ENCODE peak calls at places on chromosome 6, in five cellular contexts. One of them, this sample, is unnamed.

GRCh38 chr6:80872194-80872950 is 765.9 kb downstream of the BCKDHB start:
- DNase-seq in GM12865: no peak
- DNase-seq in cardiac muscle cell: no peak
- DNase-seq in CD4-positive, alpha-beta memory T cell: no peak
- DNase-seq in HAP-1: no peak
- DNase-seq in this sample: peak; percentile 26

GRCh38 chr6:136226674-136227377 is 23.3 kb downstream of the MTFR2 start:
- DNase-seq in GM12865: no peak
- DNase-seq in cardiac muscle cell: no peak
- DNase-seq in CD4-positive, alpha-beta memory T cell: no peak
- DNase-seq in HAP-1: no peak
- DNase-seq in this sample: no peak

GRCh38 chr6:113011389-113011788 is 664.3 kb downstream of the RFPL4B start:
- DNase-seq in GM12865: no peak
- DNase-seq in cardiac muscle cell: no peak
- DNase-seq in CD4-positive, alpha-beta memory T cell: no peak
- DNase-seq in HAP-1: no peak
- DNase-seq in this sample: no peak

GRCh38 chr6:29845405-29846006 is 17.9 kb downstream of the HLA-G start:
- DNase-seq in GM12865: peak; percentile 46
- DNase-seq in cardiac muscle cell: no peak
- DNase-seq in CD4-positive, alpha-beta memory T cell: no peak
- DNase-seq in HAP-1: no peak
- DNase-seq in this sample: no peak

GRCh38 chr6:111972714-111973678 is 80.9 kb upstream of the CCN6 start:
- DNase-seq in GM12865: no peak
- DNase-seq in cardiac muscle cell: no peak
- DNase-seq in CD4-positive, alpha-beta memory T cell: peak; percentile 79
- DNase-seq in HAP-1: no peak
- DNase-seq in this sample: peak; percentile 92

GRCh38 chr6:112690497-112691202 is 343.5 kb downstream of the RFPL4B start:
- DNase-seq in GM12865: no peak
- DNase-seq in cardiac muscle cell: no peak
- DNase-seq in CD4-positive, alpha-beta memory T cell: no peak
- DNase-seq in HAP-1: no peak
- DNase-seq in this sample: no peak

GRCh38 chr6:40916816-40917215 is 122.2 kb downstream of the UNC5CL start:
- DNase-seq in GM12865: no peak
- DNase-seq in cardiac muscle cell: no peak
- DNase-seq in CD4-positive, alpha-beta memory T cell: no peak
- DNase-seq in HAP-1: no peak
- DNase-seq in this sample: no peak

GRCh38 chr6:145863988-145864616 is 49.5 kb upstream of the FBXO30 start:
- DNase-seq in GM12865: peak; percentile 43
- DNase-seq in cardiac muscle cell: no peak
- DNase-seq in CD4-positive, alpha-beta memory T cell: no peak
- DNase-seq in HAP-1: no peak
- DNase-seq in this sample: no peak

GRCh38 chr6:81380718-81381338 is 371.7 kb downstream of the TENT5A start:
- DNase-seq in GM12865: no peak
- DNase-seq in cardiac muscle cell: no peak
- DNase-seq in CD4-positive, alpha-beta memory T cell: no peak
- DNase-seq in HAP-1: no peak
- DNase-seq in this sample: no peak

GRCh38 chr6:148932731-148933130 is 185.9 kb downstream of the UST start:
- DNase-seq in GM12865: no peak
- DNase-seq in cardiac muscle cell: no peak
- DNase-seq in CD4-positive, alpha-beta memory T cell: no peak
- DNase-seq in HAP-1: no peak
- DNase-seq in this sample: no peak

GRCh38 chr6:20119446-20119845 is 92.8 kb downstream of the MBOAT1 start:
- DNase-seq in GM12865: no peak
- DNase-seq in cardiac muscle cell: no peak
- DNase-seq in CD4-positive, alpha-beta memory T cell: no peak
- DNase-seq in HAP-1: no peak
- DNase-seq in this sample: no peak

GRCh38 chr6:56534680-56535419 is 107.8 kb downstream of the DST start:
- DNase-seq in GM12865: no peak
- DNase-seq in cardiac muscle cell: no peak
- DNase-seq in CD4-positive, alpha-beta memory T cell: no peak
- DNase-seq in HAP-1: peak; percentile 31
- DNase-seq in this sample: no peak

GRCh38 chr6:38713812-38714211 is 1.3 kb upstream of the DNAH8 start:
- DNase-seq in GM12865: peak; percentile 42
- DNase-seq in cardiac muscle cell: no peak
- DNase-seq in CD4-positive, alpha-beta memory T cell: peak; percentile 40
- DNase-seq in HAP-1: no peak
- DNase-seq in this sample: no peak

GRCh38 chr6:51450248-51450957 is 631.7 kb downstream of the TFAP2B start:
- DNase-seq in GM12865: no peak
- DNase-seq in cardiac muscle cell: no peak
- DNase-seq in CD4-positive, alpha-beta memory T cell: no peak
- DNase-seq in HAP-1: no peak
- DNase-seq in this sample: no peak

GRCh38 chr6:30767944-30768301 is 23.6 kb upstream of the IER3 start:
- DNase-seq in GM12865: no peak
- DNase-seq in cardiac muscle cell: no peak
- DNase-seq in CD4-positive, alpha-beta memory T cell: no peak
- DNase-seq in HAP-1: no peak
- DNase-seq in this sample: no peak

GRCh38 chr6:8904754-8905153 is 469.4 kb upstream of the SLC35B3 start:
- DNase-seq in GM12865: peak; percentile 23
- DNase-seq in cardiac muscle cell: no peak
- DNase-seq in CD4-positive, alpha-beta memory T cell: no peak
- DNase-seq in HAP-1: peak; percentile 37
- DNase-seq in this sample: no peak

GRCh38 chr6:89952696-89953095 is 58.4 kb downstream of the GJA10 start:
- DNase-seq in GM12865: peak; percentile 22
- DNase-seq in cardiac muscle cell: no peak
- DNase-seq in CD4-positive, alpha-beta memory T cell: peak; percentile 83
- DNase-seq in HAP-1: peak; percentile 46
- DNase-seq in this sample: peak; percentile 70

GRCh38 chr6:147724454-147724853 is 216.0 kb downstream of the SAMD5 start:
- DNase-seq in GM12865: no peak
- DNase-seq in cardiac muscle cell: no peak
- DNase-seq in CD4-positive, alpha-beta memory T cell: no peak
- DNase-seq in HAP-1: no peak
- DNase-seq in this sample: no peak

GRCh38 chr6:100472674-100473073 is 8.0 kb upstream of the SIM1 start:
- DNase-seq in GM12865: peak; percentile 78
- DNase-seq in cardiac muscle cell: no peak
- DNase-seq in CD4-positive, alpha-beta memory T cell: no peak
- DNase-seq in HAP-1: no peak
- DNase-seq in this sample: no peak

GRCh38 chr6:1686117-1687098 is 76.7 kb downstream of the FOXC1 start:
- DNase-seq in GM12865: no peak
- DNase-seq in cardiac muscle cell: peak; percentile 27
- DNase-seq in CD4-positive, alpha-beta memory T cell: no peak
- DNase-seq in HAP-1: peak; percentile 62
- DNase-seq in this sample: peak; percentile 88

GRCh38 chr6:90266845-90267621 is 29.6 kb downstream of the BACH2 start:
- DNase-seq in GM12865: no peak
- DNase-seq in cardiac muscle cell: no peak
- DNase-seq in CD4-positive, alpha-beta memory T cell: peak; percentile 42
- DNase-seq in HAP-1: no peak
- DNase-seq in this sample: no peak

GRCh38 chr6:129120856-129121255 is 237.9 kb downstream of the LAMA2 start:
- DNase-seq in GM12865: no peak
- DNase-seq in cardiac muscle cell: no peak
- DNase-seq in CD4-positive, alpha-beta memory T cell: no peak
- DNase-seq in HAP-1: no peak
- DNase-seq in this sample: no peak

GRCh38 chr6:126614642-126615504 is 275.0 kb downstream of the CENPW start:
- DNase-seq in GM12865: peak; percentile 40
- DNase-seq in cardiac muscle cell: no peak
- DNase-seq in CD4-positive, alpha-beta memory T cell: no peak
- DNase-seq in HAP-1: peak; percentile 9
- DNase-seq in this sample: no peak

GRCh38 chr6:151098166-151098565 is 141.6 kb upstream of the AKAP12 start:
- DNase-seq in GM12865: peak; percentile 3
- DNase-seq in cardiac muscle cell: no peak
- DNase-seq in CD4-positive, alpha-beta memory T cell: no peak
- DNase-seq in HAP-1: no peak
- DNase-seq in this sample: no peak

GRCh38 chr6:47283993-47284392 is 25.7 kb downstream of the TNFRSF21 start:
- DNase-seq in GM12865: no peak
- DNase-seq in cardiac muscle cell: no peak
- DNase-seq in CD4-positive, alpha-beta memory T cell: no peak
- DNase-seq in HAP-1: no peak
- DNase-seq in this sample: no peak

GRCh38 chr6:73704260-73704659 is 8.3 kb downstream of the CD109 start:
- DNase-seq in GM12865: peak; percentile 53
- DNase-seq in cardiac muscle cell: no peak
- DNase-seq in CD4-positive, alpha-beta memory T cell: no peak
- DNase-seq in HAP-1: no peak
- DNase-seq in this sample: peak; percentile 98

GRCh38 chr6:37663016-37663810 is 34.5 kb downstream of the MDGA1 start:
- DNase-seq in GM12865: no peak
- DNase-seq in cardiac muscle cell: no peak
- DNase-seq in CD4-positive, alpha-beta memory T cell: no peak
- DNase-seq in HAP-1: no peak
- DNase-seq in this sample: no peak

GRCh38 chr6:157518399-157519250 is 137.6 kb downstream of the ZDHHC14 start:
- DNase-seq in GM12865: no peak
- DNase-seq in cardiac muscle cell: no peak
- DNase-seq in CD4-positive, alpha-beta memory T cell: no peak
- DNase-seq in HAP-1: no peak
- DNase-seq in this sample: no peak

GRCh38 chr6:156867121-156867520 is 89.9 kb downstream of the ARID1B start:
- DNase-seq in GM12865: no peak
- DNase-seq in cardiac muscle cell: no peak
- DNase-seq in CD4-positive, alpha-beta memory T cell: no peak
- DNase-seq in HAP-1: no peak
- DNase-seq in this sample: no peak

GRCh38 chr6:62528894-62529526 is 243.0 kb upstream of the KHDRBS2 start:
- DNase-seq in GM12865: no peak
- DNase-seq in cardiac muscle cell: no peak
- DNase-seq in CD4-positive, alpha-beta memory T cell: no peak
- DNase-seq in HAP-1: no peak
- DNase-seq in this sample: no peak

GRCh38 chr6:44399991-44400390 is 12.5 kb downstream of the CDC5L start:
- DNase-seq in GM12865: no peak
- DNase-seq in cardiac muscle cell: no peak
- DNase-seq in CD4-positive, alpha-beta memory T cell: no peak
- DNase-seq in HAP-1: no peak
- DNase-seq in this sample: no peak

GRCh38 chr6:7107578-7108195 is at the start of gene RREB1:
- DNase-seq in GM12865: peak; percentile 79
- DNase-seq in cardiac muscle cell: peak; percentile 82
- DNase-seq in CD4-positive, alpha-beta memory T cell: peak; percentile 67
- DNase-seq in HAP-1: peak; percentile 73
- DNase-seq in this sample: no peak

GRCh38 chr6:97240222-97240621 is 42.8 kb downstream of the MMS22L start:
- DNase-seq in GM12865: no peak
- DNase-seq in cardiac muscle cell: no peak
- DNase-seq in CD4-positive, alpha-beta memory T cell: no peak
- DNase-seq in HAP-1: no peak
- DNase-seq in this sample: no peak

GRCh38 chr6:36848658-36849441 is 9.6 kb upstream of the CPNE5 start:
- DNase-seq in GM12865: no peak
- DNase-seq in cardiac muscle cell: peak; percentile 87
- DNase-seq in CD4-positive, alpha-beta memory T cell: no peak
- DNase-seq in HAP-1: peak; percentile 82
- DNase-seq in this sample: no peak

GRCh38 chr6:42505377-42505702 is 53.6 kb upstream of the TRERF1 start:
- DNase-seq in GM12865: peak; percentile 61
- DNase-seq in cardiac muscle cell: no peak
- DNase-seq in CD4-positive, alpha-beta memory T cell: no peak
- DNase-seq in HAP-1: no peak
- DNase-seq in this sample: no peak

GRCh38 chr6:53984163-53984562 is 127.1 kb upstream of the MLIP start:
- DNase-seq in GM12865: no peak
- DNase-seq in cardiac muscle cell: no peak
- DNase-seq in CD4-positive, alpha-beta memory T cell: no peak
- DNase-seq in HAP-1: no peak
- DNase-seq in this sample: peak; percentile 91
- H3K4me3 ChIP-seq in GM12865: no peak overlapping the region
- H3K4me3 ChIP-seq in cardiac muscle cell: no peak overlapping the region
- H3K4me3 ChIP-seq in CD4-positive, alpha-beta memory T cell: no peak overlapping the region
- H3K4me3 ChIP-seq in HAP-1: no peak overlapping the region
- H3K4me3 ChIP-seq in this sample: no peak overlapping the region

GRCh38 chr6:170459451-170459850 is 93.7 kb downstream of the PSMB1 start:
- DNase-seq in GM12865: peak; percentile 69
- DNase-seq in cardiac muscle cell: no peak
- DNase-seq in CD4-positive, alpha-beta memory T cell: no peak
- DNase-seq in HAP-1: no peak
- DNase-seq in this sample: peak; percentile 19
- H3K4me3 ChIP-seq in GM12865: no peak overlapping the region
- H3K4me3 ChIP-seq in cardiac muscle cell: no peak overlapping the region
- H3K4me3 ChIP-seq in CD4-positive, alpha-beta memory T cell: no peak overlapping the region
- H3K4me3 ChIP-seq in HAP-1: no peak overlapping the region
- H3K4me3 ChIP-seq in this sample: peak overlapping the region; percentile 17

DNA sequence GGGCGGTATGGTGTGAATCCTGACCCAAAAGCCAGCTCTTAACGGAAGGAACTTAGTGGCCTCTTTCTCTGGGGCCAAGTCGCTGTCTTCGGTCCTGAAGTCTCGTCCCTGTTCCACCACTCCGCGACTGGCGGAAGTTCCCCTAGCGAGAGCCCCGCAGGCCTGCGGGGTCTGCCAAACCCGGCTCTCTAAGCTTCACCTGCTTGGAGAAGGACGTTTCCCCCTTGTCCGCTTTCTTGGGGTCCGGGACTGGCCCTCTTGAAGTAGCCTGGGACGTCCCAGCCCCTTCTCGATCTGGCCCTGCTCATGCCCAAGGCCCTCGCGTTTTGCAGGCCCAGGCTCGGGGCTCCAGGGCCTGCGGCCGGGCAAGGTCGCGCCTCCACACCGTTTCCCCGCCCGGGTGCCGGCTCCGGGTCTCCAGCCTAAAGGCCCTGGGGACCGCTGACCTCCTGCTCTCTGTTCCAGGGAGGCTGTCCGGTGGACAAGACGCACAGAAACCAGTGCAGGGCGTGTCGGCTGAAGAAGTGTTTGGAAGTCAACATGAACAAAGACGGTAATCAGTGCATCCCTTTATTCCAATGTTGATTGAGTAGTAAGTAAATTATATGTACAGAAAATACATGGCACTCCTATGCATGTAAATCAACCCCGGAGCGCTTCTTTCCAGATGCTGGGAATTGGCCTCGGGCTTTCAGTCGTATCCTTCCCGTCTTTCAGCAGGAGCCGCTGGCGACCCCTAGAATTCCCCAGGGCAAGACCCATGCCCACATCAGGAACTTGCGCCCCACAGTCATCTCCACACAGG is 8.8 kb downstream of the NR2E1 start:
- DNase-seq in GM12865: no peak
- DNase-seq in cardiac muscle cell: peak; percentile 84
- DNase-seq in CD4-positive, alpha-beta memory T cell: no peak
- DNase-seq in HAP-1: peak; percentile 8
- DNase-seq in this sample: no peak
- H3K4me3 ChIP-seq in GM12865: no peak overlapping the region
- H3K4me3 ChIP-seq in cardiac muscle cell: no peak overlapping the region
- H3K4me3 ChIP-seq in CD4-positive, alpha-beta memory T cell: no peak overlapping the region
- H3K4me3 ChIP-seq in HAP-1: no peak overlapping the region
- H3K4me3 ChIP-seq in this sample: no peak overlapping the region

GRCh38 chr6:27095914-27096313 is 151.6 kb upstream of the PRSS16 start:
- DNase-seq in GM12865: no peak
- DNase-seq in cardiac muscle cell: no peak
- DNase-seq in CD4-positive, alpha-beta memory T cell: no peak
- DNase-seq in HAP-1: no peak
- DNase-seq in this sample: no peak
- H3K4me3 ChIP-seq in GM12865: no peak overlapping the region
- H3K4me3 ChIP-seq in cardiac muscle cell: no peak overlapping the region
- H3K4me3 ChIP-seq in CD4-positive, alpha-beta memory T cell: no peak overlapping the region
- H3K4me3 ChIP-seq in HAP-1: no peak overlapping the region
- H3K4me3 ChIP-seq in this sample: no peak overlapping the region

GRCh38 chr6:70841115-70841514 is 115.7 kb downstream of the B3GAT2 start:
- DNase-seq in GM12865: no peak
- DNase-seq in cardiac muscle cell: no peak
- DNase-seq in CD4-positive, alpha-beta memory T cell: no peak
- DNase-seq in HAP-1: no peak
- DNase-seq in this sample: no peak
- H3K4me3 ChIP-seq in GM12865: no peak overlapping the region
- H3K4me3 ChIP-seq in cardiac muscle cell: no peak overlapping the region
- H3K4me3 ChIP-seq in CD4-positive, alpha-beta memory T cell: no peak overlapping the region
- H3K4me3 ChIP-seq in HAP-1: no peak overlapping the region
- H3K4me3 ChIP-seq in this sample: no peak overlapping the region

This sample was measured in skeletal muscle cell.